ENCODE peak calls at places on chromosome 2, in eight cellular contexts. L is A549, E is ovary, Z is Peyer's patch, M is esophagus squamous epithelium, J is HepG2, W is body of pancreas, K is transverse colon. B is an unnamed sample. For H3K4me1, the result is how much of the 10 kb centered on the place peaks cover.

GRCh38 chr2:63049291-63050185 is 1.1 kb upstream of the OTX1 start:
- DNase-seq in Z (no peak), M (no peak), L (peak), J (no peak), E (peak), W (no peak), K (no peak), B (no peak)

GRCh38 chr2:67650292-67651133 is 253.4 kb downstream of the ETAA1 start:
- DNase-seq in W (peak), K (peak), Z (peak), J (peak), E (peak), L (peak), M (no peak), B (no peak)

GRCh38 chr2:173963323-173963816 is 1.8 kb downstream of the SP3 start:
- DNase-seq in E (no peak), M (no peak), L (peak), W (no peak), K (peak), J (peak), Z (no peak), B (no peak)

GRCh38 chr2:44596537-44597320 is 235.0 kb downstream of the CAMKMT start:
- DNase-seq in J (no peak), M (no peak), K (no peak), Z (no peak), L (no peak), E (no peak), W (no peak), B (no peak)

GRCh38 chr2:106356291-106356690 is 111.9 kb downstream of the RGPD3 start:
- DNase-seq in Z (no peak), K (no peak), L (no peak), E (no peak), J (no peak), M (no peak), W (no peak), B (no peak)

GRCh38 chr2:239036819-239037558 is 189.1 kb downstream of the TWIST2 start:
- DNase-seq in K (no peak), M (no peak), J (no peak), E (no peak), Z (peak), W (no peak), L (no peak), B (no peak)

GRCh38 chr2:22037274-22037673 is 913.5 kb downstream of the TDRD15 start:
- DNase-seq in K (no peak), E (peak), Z (no peak), W (no peak), M (no peak), L (no peak), J (no peak), B (no peak)

GRCh38 chr2:134669731-134670669 is 48.8 kb downstream of the TMEM163 start:
- DNase-seq in E (peak), W (peak), L (no peak), K (no peak), M (no peak), Z (no peak), J (no peak), B (no peak)

GRCh38 chr2:71884303-71885042 is 263.2 kb downstream of the CYP26B1 start:
- DNase-seq in W (no peak), M (no peak), Z (no peak), K (no peak), J (no peak), L (peak), E (no peak), B (peak)

GRCh38 chr2:210172219-210172575 is 988 bp upstream of the KANSL1L start:
- DNase-seq in E (no peak), L (no peak), M (no peak), K (no peak), W (no peak), Z (no peak), J (no peak), B (no peak)

GRCh38 chr2:11370377-11371098 is 26.1 kb upstream of the ROCK2 start:
- DNase-seq in M (no peak), Z (peak), E (no peak), K (peak), L (peak), W (peak), J (peak), B (no peak)

GRCh38 chr2:3613524-3613905 is 18.6 kb downstream of the COLEC11 start:
- DNase-seq in Z (peak), J (no peak), L (no peak), M (no peak), K (no peak), W (no peak), E (no peak), B (peak)

GRCh38 chr2:214724741-214725140 is 84.7 kb downstream of the BARD1 start:
- DNase-seq in K (no peak), W (no peak), M (no peak), J (no peak), Z (no peak), L (no peak), E (no peak), B (no peak)

GRCh38 chr2:108315408-108316193 is 26.9 kb downstream of the SULT1C2 start:
- DNase-seq in Z (no peak), E (no peak), K (no peak), W (peak), L (no peak), J (peak), M (no peak), B (no peak)

GRCh38 chr2:188333751-188334524 is 42.3 kb downstream of the GULP1 start:
- DNase-seq in W (peak), E (no peak), Z (no peak), M (no peak), L (no peak), K (no peak), J (no peak), B (no peak)

GRCh38 chr2:72837171-72837570 is 11.3 kb upstream of the EXOC6B start:
- DNase-seq in K (no peak), Z (no peak), J (no peak), M (no peak), E (no peak), W (no peak), L (no peak), B (no peak)

GRCh38 chr2:25207078-25207545 is 38.7 kb upstream of the POMC start:
- DNase-seq in E (no peak), L (no peak), K (no peak), Z (no peak), M (no peak), W (no peak), J (no peak), B (no peak)

GRCh38 chr2:134772493-134773169 is 53.8 kb upstream of the TMEM163 start:
- DNase-seq in W (no peak), K (no peak), L (no peak), M (no peak), J (no peak), Z (no peak), E (no peak), B (peak)

GRCh38 chr2:72996152-72996502 is 75.4 kb downstream of the SFXN5 start:
- DNase-seq in Z (no peak), L (no peak), K (no peak), M (no peak), W (no peak), J (no peak), E (no peak), B (no peak)

GRCh38 chr2:68292108-68292710 is 27.5 kb downstream of the CNRIP1 start:
- DNase-seq in L (peak), E (no peak), M (no peak), J (peak), Z (no peak), K (no peak), W (peak), B (no peak)

GRCh38 chr2:160287476-160287875 is 87.4 kb upstream of the ITGB6 start:
- DNase-seq in K (no peak), J (no peak), E (no peak), W (no peak), M (no peak), L (no peak), Z (no peak), B (no peak)

GRCh38 chr2:147712051-147712450 is 132.8 kb upstream of the ACVR2A start:
- DNase-seq in Z (no peak), L (no peak), J (no peak), K (no peak), E (no peak), W (no peak), M (no peak), B (no peak)

GRCh38 chr2:155633060-155633839 is 699.3 kb downstream of the NR4A2 start:
- DNase-seq in J (no peak), L (no peak), W (no peak), E (no peak), K (no peak), M (no peak), Z (no peak), B (no peak)

GRCh38 chr2:28608061-28608828 is 112.4 kb downstream of the PLB1 start:
- DNase-seq in K (no peak), Z (no peak), E (peak), J (no peak), W (no peak), M (no peak), L (no peak), B (no peak)

GRCh38 chr2:86223098-86223681 is 23.9 kb downstream of the MRPL35 start:
- DNase-seq in M (no peak), Z (no peak), L (no peak), E (peak), W (peak), K (peak), J (no peak), B (no peak)

GRCh38 chr2:241372376-241372992 is 16.4 kb downstream of the FARP2 start:
- DNase-seq in E (no peak), M (no peak), W (no peak), J (no peak), K (peak), Z (no peak), L (no peak), B (no peak)

GRCh38 chr2:129780316-129781282 is 198.9 kb upstream of the RAB6C start:
- DNase-seq in L (no peak), J (no peak), K (no peak), W (no peak), M (no peak), E (no peak), Z (no peak), B (peak)

DNA sequence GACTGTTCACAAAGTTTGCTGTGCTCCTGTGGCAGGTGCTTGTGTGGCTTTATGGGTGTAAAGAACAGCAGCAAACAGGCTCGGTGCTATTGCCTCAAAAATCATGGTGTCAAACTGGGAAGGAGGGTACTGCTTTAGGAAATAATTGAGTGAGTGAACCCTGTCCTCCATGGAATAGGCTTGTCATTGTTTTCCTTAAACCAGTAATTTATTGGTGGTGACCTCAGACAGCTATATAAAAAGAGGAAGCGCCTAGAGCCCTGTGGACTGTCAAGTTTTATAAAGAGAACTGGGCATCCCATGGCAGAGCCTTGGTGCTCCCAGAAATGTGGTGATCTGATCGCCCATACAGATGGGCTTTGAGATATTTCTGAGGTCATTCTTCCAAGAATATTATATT is 4.7 kb upstream of the CXCR4 start:
- DNase-seq in M (no peak), L (no peak), E (no peak), J (no peak), Z (no peak), K (no peak), W (no peak), B (no peak)
- H3K4me1 ChIP-seq in M (under half), L (under half), E (under half), J (under half), Z (under half), K (under half), W (under half), B (under half)

GRCh38 chr2:232997749-232998665 is 15.0 kb downstream of the NGEF start:
- DNase-seq in M (no peak), E (no peak), W (no peak), J (no peak), Z (no peak), L (no peak), K (no peak), B (peak)

GRCh38 chr2:232993231-232993821 is 19.7 kb downstream of the NGEF start:
- DNase-seq in K (no peak), Z (no peak), M (no peak), L (no peak), E (no peak), W (no peak), J (no peak), B (no peak)

GRCh38 chr2:232999354-232999753 is 13.7 kb downstream of the NGEF start:
- DNase-seq in J (peak), W (no peak), K (no peak), L (no peak), E (no peak), Z (no peak), M (no peak), B (peak)

GRCh38 chr2:232998666-232998985 is 14.4 kb downstream of the NGEF start:
- DNase-seq in M (no peak), W (no peak), J (no peak), E (no peak), Z (no peak), L (no peak), K (no peak), B (no peak)

GRCh38 chr2:232994446-232994845 is 18.6 kb downstream of the NGEF start:
- DNase-seq in Z (no peak), W (no peak), L (no peak), K (no peak), M (no peak), J (no peak), E (no peak), B (peak)
- TF ChIP-seq POLR2A in Z (no peak), W (no peak), L (no peak), K (no peak), M (no peak), J (no peak), E (no peak), B (no peak)

GRCh38 chr2:46562451-46562841 is 83.1 kb downstream of the TMEM247 start:
- DNase-seq in J (no peak), W (no peak), M (no peak), K (no peak), E (no peak), L (no peak), Z (no peak), B (no peak)
- H3K27ac ChIP-seq in J (no peak), W (no peak), M (no peak), K (no peak), E (no peak), L (no peak), Z (peak), B (no peak)

GRCh38 chr2:47194410-47194809 is 39.3 kb upstream of the STPG4 start:
- DNase-seq in W (no peak), Z (no peak), K (no peak), L (no peak), M (no peak), J (no peak), E (no peak), B (no peak)
- H3K4me1 ChIP-seq in W (under half), Z (under half), K (under half), L (half or more), M (under half), J (half or more), E (under half), B (under half)

GRCh38 chr2:17752892-17753802 is 463 bp downstream of the SMC6 start:
- DNase-seq in M (no peak), J (peak), L (peak), Z (peak), E (no peak), W (peak), K (peak), B (peak)
- TF ChIP-seq POLR2A in M (no peak), J (peak), L (peak), Z (peak), E (peak), W (peak), K (peak), B (no peak)

DNA sequence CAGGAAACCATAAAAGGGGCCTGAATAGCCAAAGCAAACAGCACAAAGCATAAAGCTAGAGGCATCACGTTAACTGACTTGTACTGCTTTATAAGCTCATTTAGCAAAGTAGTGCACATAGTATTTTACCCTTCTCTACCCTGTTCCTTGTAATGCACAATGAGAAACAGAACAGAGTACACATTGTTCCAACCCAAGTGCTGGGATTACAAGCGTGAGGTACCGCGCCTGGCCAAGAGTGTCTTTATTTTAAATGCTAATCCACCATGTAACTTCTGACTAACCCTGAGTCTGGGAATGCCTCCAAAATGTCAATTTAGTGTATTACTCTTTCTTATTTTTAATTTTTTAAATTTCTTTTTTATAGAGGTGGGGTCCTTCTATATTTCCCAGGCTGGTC is 46.4 kb upstream of the STON1 start:
- DNase-seq in W (no peak), L (no peak), E (no peak), M (no peak), Z (no peak), J (no peak), K (no peak), B (no peak)
- H3K27ac ChIP-seq in W (no peak), L (no peak), E (no peak), M (peak), Z (no peak), J (no peak), K (peak), B (peak)

GRCh38 chr2:102661846-102662245 is 42.5 kb downstream of the SLC9A2 start:
- DNase-seq in M (no peak), K (no peak), Z (no peak), L (no peak), E (no peak), J (no peak), W (no peak), B (no peak)
- H3K4me1 ChIP-seq in M (under half), K (under half), Z (under half), L (under half), E (under half), J (under half), W (under half), B (under half)

B was measured in vagina.